ENCODE peak calls at places on chromosomes 12 and 14, in five cellular contexts. K is NCI-H2081; D is IMR-90; T is stimulated activated naive CD4-positive, alpha-beta T cell; A is right atrium auricular region. P is an unnamed sample.

GRCh38 chr12:114420553-114420952 is 14.6 kb upstream of the TBX5 start:
- DNase-seq in K (no peak), D (no peak), T (no peak), A (no peak), P (no peak)

GRCh38 chr12:17076335-17076734 is 470.4 kb upstream of the LMO3 start:
- DNase-seq in K (peak), D (no peak), T (no peak), A (no peak), P (no peak)

GRCh38 chr12:48691826-48692473 is 9.9 kb upstream of the KANSL2 start:
- DNase-seq in K (no peak), D (no peak), T (no peak), A (no peak), P (no peak)

GRCh38 chr12:53046655-53047220 is 3.1 kb upstream of the TNS2 start:
- DNase-seq in K (peak), D (peak), T (peak), A (peak), P (no peak)

GRCh38 chr12:61870658-61871559 is 389.3 kb upstream of the USP15 start:
- DNase-seq in K (no peak), D (no peak), T (peak), A (no peak), P (no peak)

GRCh38 chr12:90055071-90055470 is 346.4 kb upstream of the ATP2B1 start:
- DNase-seq in K (no peak), D (peak), T (no peak), A (no peak), P (no peak)

GRCh38 chr14:90508536-90509254 is 111.9 kb downstream of the CALM1 start:
- DNase-seq in K (no peak), D (no peak), T (no peak), A (no peak), P (no peak)

GRCh38 chr12:68406134-68406576 is 74.0 kb upstream of the MDM1 start:
- DNase-seq in K (peak), D (peak), T (no peak), A (peak), P (peak)

GRCh38 chr12:113903381-113903863 is 62.7 kb downstream of the RBM19 start:
- DNase-seq in K (no peak), D (peak), T (no peak), A (no peak), P (no peak)

GRCh38 chr14:65565948-65566347 is 153.4 kb downstream of the FUT8 start:
- DNase-seq in K (no peak), D (no peak), T (no peak), A (no peak), P (no peak)

GRCh38 chr12:42326466-42327226 is 679 bp downstream of the PPHLN1 start:
- DNase-seq in K (no peak), D (peak), T (peak), A (no peak), P (no peak)

GRCh38 chr14:23457587-23458445 is 11.7 kb upstream of the NGDN start:
- DNase-seq in K (no peak), D (no peak), T (no peak), A (no peak), P (no peak)

GRCh38 chr14:74975059-74975810 is 19.8 kb upstream of the PGF start:
- DNase-seq in K (no peak), D (no peak), T (no peak), A (peak), P (no peak)

GRCh38 chr12:131530427-131530826 is 180.5 kb upstream of the SFSWAP start:
- DNase-seq in K (no peak), D (no peak), T (peak), A (no peak), P (no peak)

GRCh38 chr12:67667276-67668073 is 18.9 kb downstream of the DYRK2 start:
- DNase-seq in K (no peak), D (no peak), T (no peak), A (peak), P (no peak)

GRCh38 chr14:68908860-68909259 is 70.2 kb downstream of the ACTN1 start:
- DNase-seq in K (no peak), D (no peak), T (no peak), A (no peak), P (no peak)

GRCh38 chr12:7197846-7198245 is 8.4 kb downstream of the PEX5 start:
- DNase-seq in K (no peak), D (no peak), T (no peak), A (no peak), P (no peak)

GRCh38 chr12:84305144-84305543 is 607.5 kb downstream of the SLC6A15 start:
- DNase-seq in K (no peak), D (peak), T (no peak), A (no peak), P (no peak)

GRCh38 chr14:104870368-104871144 is 5.5 kb downstream of the CEP170B start:
- DNase-seq in K (no peak), D (no peak), T (peak), A (no peak), P (no peak)

GRCh38 chr14:45678163-45678562 is 425.2 kb upstream of the MIS18BP1 start:
- DNase-seq in K (no peak), D (no peak), T (no peak), A (no peak), P (no peak)

GRCh38 chr12:91273542-91273941 is 90.9 kb upstream of the DCN start:
- DNase-seq in K (no peak), D (no peak), T (no peak), A (no peak), P (no peak)

GRCh38 chr12:6606331-6607131 is 648 bp downstream of the CHD4 start:
- DNase-seq in K (peak), D (peak), T (peak), A (peak), P (peak)

GRCh38 chr12:132065609-132066344 is 78.3 kb downstream of the DDX51 start:
- DNase-seq in K (no peak), D (no peak), T (no peak), A (no peak), P (no peak)

GRCh38 chr12:53560386-53560785 is 53.1 kb upstream of the NPFF start:
- DNase-seq in K (no peak), D (peak), T (no peak), A (peak), P (no peak)

GRCh38 chr14:76687611-76688372 is 73.5 kb upstream of the VASH1 start:
- DNase-seq in K (no peak), D (no peak), T (no peak), A (no peak), P (no peak)

GRCh38 chr12:121455766-121456420 is 56.0 kb downstream of the RNF34 start:
- DNase-seq in K (no peak), D (no peak), T (no peak), A (no peak), P (no peak)

GRCh38 chr14:101511620-101512395 is 49.5 kb upstream of the DIO3 start:
- DNase-seq in K (no peak), D (no peak), T (no peak), A (no peak), P (no peak)

GRCh38 chr14:29045237-29045636 is 278.6 kb downstream of the FOXG1 start:
- DNase-seq in K (no peak), D (no peak), T (no peak), A (no peak), P (no peak)

P was measured in esophagus squamous epithelium.